ENCODE peak calls at places on chromosomes 12 and 14, in five cellular contexts. L is iPS-NIHi11, I is activated B cell treated with CpG ODN at 0.5 μM for 24 hours, B is AG08395, W is Caco-2. A is an unnamed sample.

GRCh38 chr12:5518584-5519365 is 86.9 kb downstream of the NTF3 start:
- DNase-seq in B (no peak), L (peak; percentile 69), W (no peak), I (no peak), A (no peak)

GRCh38 chr14:73612339-73613045 is at the start of gene ACOT6:
- DNase-seq in L (peak; percentile 92), W (peak; percentile 80), B (peak; percentile 74), I (peak; percentile 58), A (peak; percentile 26)

GRCh38 chr14:24436355-24437019 is 6.1 kb downstream of the SDR39U1 start:
- DNase-seq in L (peak; percentile 67), B (peak; percentile 87), I (no peak), W (peak; percentile 65), A (peak; percentile 76)

GRCh38 chr14:80587096-80587724 is 354.3 kb downstream of the CEP128 start:
- DNase-seq in L (no peak), I (no peak), W (no peak), B (peak; percentile 40), A (peak; percentile 47)

GRCh38 chr14:61502459-61503093 is 181.2 kb downstream of the PRKCH start:
- DNase-seq in L (no peak), W (no peak), I (no peak), B (no peak), A (no peak)

GRCh38 chr12:68317047-68317667 is 15.0 kb downstream of the MDM1 start:
- DNase-seq in I (no peak), L (peak; percentile 29), B (peak; percentile 44), W (peak; percentile 35), A (peak; percentile 42)

GRCh38 chr14:98736701-98737338 is 535.2 kb downstream of the BCL11B start:
- DNase-seq in L (no peak), W (no peak), B (no peak), I (no peak), A (no peak)

GRCh38 chr14:95055318-95055717 is 102.0 kb downstream of the DICER1 start:
- DNase-seq in I (no peak), W (no peak), B (no peak), L (no peak), A (no peak)

GRCh38 chr12:100842156-100842555 is 47.6 kb downstream of the ANO4 start:
- DNase-seq in L (no peak), W (no peak), I (no peak), B (no peak), A (no peak)

GRCh38 chr12:24596768-24597388 is 352.0 kb downstream of the BCAT1 start:
- DNase-seq in B (peak; percentile 4), L (peak; percentile 47), I (no peak), W (peak; percentile 47), A (peak; percentile 10)